ENCODE peak calls at places on chromosomes 5 and 9, in five cellular contexts. U is GM12878, R is fibroblast of lung, A is K562, Q is hepatocyte. I is an unnamed sample. For H3K4me1, the result is how much of the 10 kb centered on the place peaks cover.

GRCh38 chr5:168770036-168770498 is 190.9 kb upstream of the PANK3 start:
- DNase-seq in U (no peak), R (no peak), Q (no peak), A (no peak), I (peak)

GRCh38 chr5:98941131-98941883 is 12.5 kb upstream of the CHD1 start:
- DNase-seq in A (no peak), R (no peak), U (no peak), Q (no peak), I (no peak)

GRCh38 chr9:1216532-1216931 is 166.4 kb downstream of the DMRT2 start:
- DNase-seq in R (no peak), A (no peak), U (no peak), Q (no peak), I (no peak)

GRCh38 chr5:14405267-14405666 is 176.3 kb upstream of the OTULINL start:
- DNase-seq in U (no peak), Q (no peak), A (peak), R (no peak), I (no peak)

GRCh38 chr5:75509956-75510355 is 1.5 kb downstream of the CERT1 start:
- DNase-seq in R (peak), Q (peak), U (no peak), A (no peak), I (no peak)

GRCh38 chr5:5560016-5560415 is 137.5 kb downstream of the ICE1 start:
- DNase-seq in R (no peak), A (no peak), U (no peak), Q (no peak), I (no peak)

GRCh38 chr9:93960971-93961841 is 6.1 kb upstream of the BARX1 start:
- DNase-seq in Q (no peak), U (no peak), R (no peak), A (no peak), I (no peak)

GRCh38 chr5:8912106-8912505 is 633.8 kb downstream of the SEMA5A start:
- DNase-seq in A (no peak), R (no peak), Q (no peak), U (no peak), I (no peak)

GRCh38 chr5:139571966-139572365 is 10.8 kb downstream of the UBE2D2 start:
- DNase-seq in R (no peak), A (no peak), Q (no peak), U (no peak), I (no peak)

GRCh38 chr5:98570661-98571181 is 202.7 kb upstream of the RGMB start:
- DNase-seq in A (no peak), R (peak), U (no peak), Q (no peak), I (no peak)

DNA sequence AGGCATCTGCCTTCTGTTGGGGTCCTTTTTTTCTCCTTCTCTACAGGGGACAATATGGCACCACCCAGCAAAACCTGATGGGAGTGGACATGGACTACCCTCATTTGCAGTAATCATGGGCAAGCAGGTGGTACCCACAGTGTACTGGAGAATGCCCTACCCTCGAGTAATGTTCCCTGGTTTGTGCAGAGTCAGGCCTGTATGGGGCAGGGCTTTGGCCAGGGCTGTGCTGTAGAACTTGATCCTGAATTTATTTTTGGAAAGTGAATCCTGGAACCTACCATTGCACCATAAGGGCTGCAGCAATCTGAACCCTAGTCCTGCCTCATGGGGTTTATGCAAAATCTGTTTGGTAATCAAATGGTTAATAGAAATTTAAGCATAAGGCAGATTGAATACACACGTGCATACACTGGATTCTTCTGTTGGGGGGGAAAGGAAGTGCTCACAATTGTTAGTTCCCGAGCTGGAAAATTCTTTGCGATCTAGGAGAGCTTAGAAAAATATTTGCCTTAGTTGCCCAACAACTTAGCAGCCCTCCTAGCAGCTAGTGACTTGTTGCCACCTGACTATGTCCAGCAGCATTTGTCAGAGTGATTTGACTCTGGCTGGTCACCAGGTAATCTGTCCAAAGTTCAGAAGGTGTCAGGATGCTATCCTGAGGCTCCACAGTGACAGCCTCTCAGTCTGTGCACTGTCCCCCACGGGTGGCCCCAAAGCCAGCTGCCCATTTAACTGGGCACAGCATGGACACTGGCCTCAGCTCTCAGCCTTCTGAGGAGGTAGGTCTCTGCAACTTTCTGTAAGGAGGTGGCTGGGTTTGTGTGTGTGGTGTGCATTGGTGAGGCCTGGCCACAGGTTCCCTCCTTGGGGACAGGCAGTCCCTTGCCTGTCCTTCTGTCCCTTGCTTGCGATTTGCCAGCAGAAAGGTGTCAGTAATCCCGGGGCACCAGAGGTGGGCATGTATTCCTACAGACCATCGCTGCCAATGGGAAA is 8.3 kb downstream of the MVB12B start:
- DNase-seq in A (no peak), R (no peak), Q (peak), U (no peak), I (no peak)
- H3K4me1 ChIP-seq in A (under half), R (under half), Q (under half), U (under half), I (under half)

GRCh38 chr9:132160802-132161742 is 786 bp upstream of the NTNG2 start:
- DNase-seq in Q (peak), R (peak), A (no peak), U (no peak), I (peak)
- H3K4me3 ChIP-seq in Q (peak), R (peak), A (no peak), U (no peak), I (peak)

DNA sequence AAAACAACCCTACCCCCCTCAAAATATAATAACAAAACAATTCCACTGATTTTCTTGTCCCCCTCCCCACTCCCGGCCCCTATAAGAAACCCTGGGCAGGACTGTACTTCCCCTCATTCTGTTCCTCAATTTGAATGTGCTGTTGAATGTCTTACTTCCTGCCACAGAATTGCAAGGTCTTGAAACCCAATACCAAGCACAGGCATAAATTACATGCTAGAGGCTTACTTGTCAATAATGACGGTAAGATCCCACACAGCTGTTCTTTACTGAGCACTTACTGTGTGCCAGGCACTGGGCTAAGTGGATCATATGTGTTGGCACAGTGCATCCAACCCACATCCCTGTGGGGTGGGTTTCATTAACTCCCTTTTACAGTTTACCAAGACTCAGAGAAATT is 63.3 kb downstream of the MVB12B start:
- DNase-seq in Q (no peak), U (no peak), A (no peak), R (no peak), I (no peak)
- H3K4me1 ChIP-seq in Q (under half), U (under half), A (under half), R (under half), I (under half)

GRCh38 chr5:125410501-125411162 is 664.2 kb upstream of the ZNF608 start:
- DNase-seq in A (no peak), Q (peak), R (peak), U (no peak), I (peak)
- H3K4me3 ChIP-seq in A (no peak), Q (no peak), R (no peak), U (no peak), I (peak)

GRCh38 chr5:132266031-132266835 is 8.7 kb downstream of the PDLIM4 start:
- DNase-seq in U (no peak), A (no peak), Q (no peak), R (no peak), I (no peak)
- H3K4me1 ChIP-seq in U (under half), A (under half), Q (under half), R (half or more), I (under half)

DNA sequence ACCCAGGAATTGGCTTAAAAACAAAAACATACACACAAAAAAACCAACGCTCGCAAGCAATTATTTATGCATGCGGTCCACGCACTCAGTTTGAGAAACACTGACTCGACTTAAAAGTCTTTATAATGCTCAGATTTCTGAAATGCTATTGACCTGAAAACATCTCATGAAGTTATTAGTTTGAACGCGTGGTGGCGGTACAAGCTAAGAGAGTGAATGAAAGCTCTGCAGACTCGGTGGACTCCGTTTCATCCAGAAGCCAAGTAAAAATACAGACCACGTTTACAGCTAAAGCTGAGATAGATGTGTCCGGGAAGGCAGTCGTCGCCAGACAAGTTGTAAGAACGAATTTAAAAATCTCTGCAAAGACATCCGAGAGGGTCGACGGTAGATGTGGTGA is at the start of gene PCDHB6:
- DNase-seq in A (no peak), Q (no peak), U (no peak), R (no peak), I (peak)
- H3K4me3 ChIP-seq in A (no peak), Q (no peak), U (no peak), R (no peak), I (peak)

GRCh38 chr9:92506184-92506857 is 24.0 kb upstream of the ASPN start:
- DNase-seq in Q (peak), R (peak), A (no peak), U (no peak), I (no peak)

GRCh38 chr9:92510747-92511146 is 25.0 kb downstream of the ECM2 start:
- DNase-seq in Q (no peak), R (no peak), A (no peak), U (no peak), I (no peak)

GRCh38 chr9:92507005-92507404 is 24.7 kb upstream of the ASPN start:
- DNase-seq in R (peak), Q (no peak), U (no peak), A (no peak), I (no peak)

GRCh38 chr9:92507496-92507895 is 25.2 kb upstream of the ASPN start:
- DNase-seq in U (no peak), A (no peak), Q (no peak), R (no peak), I (no peak)

GRCh38 chr9:92508018-92508417 is 25.7 kb upstream of the ASPN start:
- DNase-seq in U (no peak), A (no peak), Q (no peak), R (no peak), I (no peak)
- H3K4me1 ChIP-seq in U (under half), A (under half), Q (under half), R (under half), I (under half)